ENCODE peak calls at places on chromosomes 6 and 20, in seven cellular contexts. H, R, C, G, X, J and T are unnamed samples.

GRCh38 chr6:41713650-41714291 is 21.6 kb downstream of the TFEB start:
- DNase-seq in R (no peak), G (no peak), H (no peak), C (no peak), X (no peak), J (peak), T (no peak)

GRCh38 chr20:23335521-23335920 is 15.1 kb upstream of the NXT1 start:
- DNase-seq in C (no peak), G (no peak), X (no peak), H (no peak), J (no peak), R (no peak), T (no peak)

GRCh38 chr20:58639182-58640146 is 11.6 kb upstream of the STX16 start:
- DNase-seq in R (no peak), G (no peak), J (no peak), C (no peak), X (no peak), H (no peak), T (no peak)

GRCh38 chr6:150689900-150690590 is 90.4 kb downstream of the PLEKHG1 start:
- DNase-seq in J (peak), R (no peak), G (no peak), C (no peak), X (no peak), H (no peak), T (no peak)

GRCh38 chr6:38020593-38020992 is 201.1 kb downstream of the ZFAND3 start:
- DNase-seq in J (no peak), R (no peak), G (no peak), H (no peak), X (no peak), C (no peak), T (no peak)

GRCh38 chr6:73803562-73804221 is 107.7 kb downstream of the CD109 start:
- DNase-seq in C (peak), G (peak), J (no peak), X (no peak), R (no peak), H (peak), T (no peak)

GRCh38 chr20:35776513-35777101 is 4.8 kb downstream of the PHF20 start:
- DNase-seq in C (peak), X (peak), H (peak), J (no peak), G (no peak), R (peak), T (peak)

GRCh38 chr20:45968801-45969711 is 2.9 kb downstream of the ZNF335 start:
- DNase-seq in G (no peak), C (peak), R (no peak), X (peak), J (no peak), H (no peak), T (peak)

GRCh38 chr6:6825986-6826901 is 237.7 kb downstream of the LY86 start:
- DNase-seq in G (no peak), H (no peak), C (no peak), J (peak), R (no peak), X (no peak), T (no peak)

GRCh38 chr6:83292900-83293843 is 100.0 kb downstream of the RWDD2A start:
- DNase-seq in R (no peak), X (no peak), H (no peak), J (peak), G (no peak), C (no peak), T (no peak)

GRCh38 chr6:32459781-32460424 is 20.2 kb downstream of the HLA-DRA start:
- DNase-seq in X (no peak), G (no peak), R (no peak), C (no peak), J (no peak), H (no peak), T (no peak)

GRCh38 chr6:160430203-160430602 is 82.0 kb downstream of the SLC22A3 start:
- DNase-seq in J (no peak), R (no peak), H (no peak), C (no peak), G (no peak), X (no peak), T (no peak)

GRCh38 chr6:24549158-24549557 is 54.4 kb downstream of the ALDH5A1 start:
- DNase-seq in H (no peak), R (no peak), G (no peak), J (no peak), C (no peak), X (no peak), T (no peak)

GRCh38 chr20:24118781-24119175 is 130.2 kb upstream of the GGTLC1 start:
- DNase-seq in X (no peak), J (no peak), C (peak), H (no peak), R (no peak), G (no peak), T (no peak)

GRCh38 chr6:151561238-151561637 is 67.4 kb downstream of the CCDC170 start:
- DNase-seq in H (no peak), G (no peak), C (no peak), R (no peak), J (no peak), X (no peak), T (no peak)

GRCh38 chr6:14499804-14500203 is 382.2 kb downstream of the CD83 start:
- DNase-seq in R (peak), C (peak), X (no peak), H (peak), G (no peak), J (no peak), T (no peak)

GRCh38 chr6:152669894-152670293 is 27.8 kb upstream of the MYCT1 start:
- DNase-seq in G (no peak), H (no peak), R (no peak), J (no peak), C (peak), X (no peak), T (no peak)

GRCh38 chr6:145643760-145644159 is 91.6 kb downstream of the EPM2A start:
- DNase-seq in H (no peak), X (no peak), R (no peak), C (no peak), J (no peak), G (no peak), T (no peak)

GRCh38 chr6:105199711-105200110 is 19.9 kb upstream of the POPDC3 start:
- DNase-seq in H (no peak), X (no peak), G (no peak), J (no peak), C (no peak), R (no peak), T (no peak)

GRCh38 chr6:81697564-81697963 is 54.9 kb downstream of the TENT5A start:
- DNase-seq in G (no peak), X (no peak), C (peak), H (peak), J (no peak), R (no peak), T (no peak)

GRCh38 chr6:161135695-161136591 is 137.9 kb downstream of the AGPAT4 start:
- DNase-seq in J (no peak), H (no peak), R (no peak), G (no peak), C (no peak), X (no peak), T (no peak)

GRCh38 chr20:49948809-49949507 is 12.8 kb downstream of the RNF114 start:
- DNase-seq in J (no peak), R (no peak), G (no peak), X (no peak), H (no peak), C (peak), T (no peak)

GRCh38 chr6:156423075-156423474 is 354.1 kb upstream of the ARID1B start:
- DNase-seq in X (no peak), C (no peak), J (no peak), R (no peak), G (no peak), H (no peak), T (no peak)

GRCh38 chr20:4483481-4483880 is 238.2 kb upstream of the PRND start:
- DNase-seq in G (no peak), J (no peak), C (no peak), X (no peak), H (no peak), R (no peak), T (no peak)

GRCh38 chr20:419556-420168 is 11.6 kb downstream of the RBCK1 start:
- DNase-seq in H (no peak), G (no peak), C (no peak), X (peak), R (no peak), J (no peak), T (no peak)

GRCh38 chr6:116682334-116682712 is 1.3 kb downstream of the KPNA5 start:
- DNase-seq in J (peak), C (peak), H (peak), R (no peak), X (no peak), G (no peak), T (no peak)

GRCh38 chr20:23049933-23050838 is 714 bp upstream of the THBD start:
- DNase-seq in R (peak), H (peak), J (no peak), G (peak), C (peak), X (no peak), T (no peak)

GRCh38 chr6:15320683-15321082 is 74.8 kb downstream of the JARID2 start:
- DNase-seq in J (no peak), G (no peak), C (no peak), H (no peak), R (no peak), X (no peak), T (no peak)

GRCh38 chr6:169799474-169799926 is 48.1 kb downstream of the ERMARD start:
- DNase-seq in R (no peak), H (no peak), J (no peak), G (no peak), C (no peak), X (peak), T (no peak)

GRCh38 chr20:34871320-34871926 is 1.2 kb downstream of the GGT7 start:
- DNase-seq in H (no peak), C (no peak), J (no peak), G (no peak), R (no peak), X (no peak), T (no peak)

GRCh38 chr6:155710704-155711103 is 255.1 kb upstream of the NOX3 start:
- DNase-seq in X (no peak), R (no peak), J (no peak), H (no peak), G (no peak), C (no peak), T (no peak)

GRCh38 chr6:135935951-135936601 is 84.6 kb downstream of the PDE7B start:
- DNase-seq in J (no peak), R (no peak), H (no peak), C (peak), X (no peak), G (no peak), T (no peak)

GRCh38 chr6:163790296-163790840 is 375.9 kb downstream of the QKI start:
- DNase-seq in R (no peak), G (no peak), C (no peak), J (no peak), X (no peak), H (peak), T (no peak)

GRCh38 chr20:3406481-3407425 is 716 bp downstream of the DNAAF9 start:
- DNase-seq in R (peak), C (peak), G (peak), J (no peak), X (peak), H (peak), T (no peak)

GRCh38 chr6:3068329-3069223 is at the start of gene RIPK1:
- DNase-seq in C (peak), R (peak), G (peak), X (peak), H (peak), J (peak), T (peak)

GRCh38 chr6:139330841-139331500 is 39.2 kb upstream of the TXLNB start:
- DNase-seq in G (no peak), H (no peak), J (no peak), X (no peak), R (no peak), C (no peak), T (no peak)

GRCh38 chr6:35731736-35732532 is 4.9 kb upstream of the ARMC12 start:
- DNase-seq in C (peak), G (peak), X (peak), J (peak), R (peak), H (peak), T (peak)
- TF ChIP-seq CTCF in C (no peak), G (no peak), X (no peak), J (no peak), R (no peak), H (no peak), T (peak)

GRCh38 chr6:56549014-56549413 is 93.7 kb downstream of the DST start:
- DNase-seq in J (no peak), C (no peak), G (no peak), R (no peak), H (no peak), X (no peak), T (no peak)
- TF ChIP-seq CTCF in J (peak), C (peak), G (no peak), R (no peak), H (peak), X (peak), T (peak)

DNA sequence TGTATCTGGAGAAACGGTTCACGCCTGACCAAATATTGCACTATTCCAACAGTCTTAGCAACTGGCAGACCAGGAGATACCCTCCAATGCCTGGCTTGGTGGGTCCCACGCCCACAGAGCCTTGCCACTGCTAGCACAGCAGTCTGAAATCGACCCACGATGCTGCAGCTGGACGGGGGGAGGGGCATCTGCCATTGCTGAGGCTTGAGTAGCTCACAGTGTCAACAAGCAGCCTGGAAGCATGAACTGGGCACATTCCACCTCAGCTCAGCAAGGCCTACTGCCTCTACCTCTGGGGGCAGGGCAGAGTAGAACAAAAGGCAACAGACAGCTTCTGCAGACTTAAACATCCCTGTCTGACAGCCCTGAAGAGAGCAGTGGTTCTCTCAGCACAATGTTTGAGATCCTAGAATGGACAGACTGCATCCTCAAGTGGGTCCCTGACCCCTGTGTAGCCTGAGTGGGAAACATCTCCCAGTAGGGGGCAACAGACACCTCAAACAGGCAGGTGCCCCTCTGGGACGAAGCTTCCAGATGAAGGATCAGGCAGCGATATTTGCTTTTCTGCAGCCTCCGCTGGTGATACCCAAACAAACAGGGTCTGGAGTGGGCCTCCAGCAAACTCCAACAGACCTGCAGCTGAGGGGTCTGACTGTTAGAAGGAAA is 90.0 kb upstream of the ECI2 start:
- DNase-seq in H (peak), C (no peak), R (no peak), X (no peak), J (no peak), G (peak), T (no peak)
- TF ChIP-seq CTCF in H (peak), C (no peak), R (no peak), X (no peak), J (no peak), G (no peak), T (peak)

GRCh38 chr6:47844881-47845280 is 63.0 kb downstream of the OPN5 start:
- DNase-seq in C (no peak), J (no peak), X (no peak), H (no peak), G (no peak), R (no peak), T (no peak)

GRCh38 chr6:47836639-47837038 is 54.8 kb downstream of the OPN5 start:
- DNase-seq in X (no peak), H (no peak), J (peak), R (no peak), G (no peak), C (no peak), T (no peak)

GRCh38 chr6:47836046-47836445 is 54.2 kb downstream of the OPN5 start:
- DNase-seq in R (no peak), X (no peak), H (no peak), G (no peak), J (peak), C (no peak), T (no peak)

GRCh38 chr6:47839645-47840044 is 57.8 kb downstream of the OPN5 start:
- DNase-seq in C (no peak), J (no peak), H (no peak), X (no peak), G (no peak), R (no peak), T (no peak)
- TF ChIP-seq CTCF in C (no peak), J (no peak), H (no peak), X (no peak), G (no peak), R (no peak), T (no peak)

GRCh38 chr6:142870787-142871371 is 74.1 kb downstream of the HIVEP2 start:
- DNase-seq in C (no peak), R (no peak), X (no peak), H (no peak), J (no peak), G (no peak), T (no peak)

GRCh38 chr6:142867355-142867801 is 77.6 kb downstream of the HIVEP2 start:
- DNase-seq in G (no peak), H (no peak), C (no peak), R (no peak), J (no peak), X (no peak), T (no peak)

GRCh38 chr6:142867988-142868818 is 76.8 kb downstream of the HIVEP2 start:
- DNase-seq in H (no peak), C (no peak), G (no peak), X (no peak), J (no peak), R (no peak), T (no peak)

GRCh38 chr6:142871910-142872331 is 73.1 kb downstream of the HIVEP2 start:
- DNase-seq in R (no peak), G (no peak), H (peak), J (peak), X (no peak), C (peak), T (no peak)

DNA sequence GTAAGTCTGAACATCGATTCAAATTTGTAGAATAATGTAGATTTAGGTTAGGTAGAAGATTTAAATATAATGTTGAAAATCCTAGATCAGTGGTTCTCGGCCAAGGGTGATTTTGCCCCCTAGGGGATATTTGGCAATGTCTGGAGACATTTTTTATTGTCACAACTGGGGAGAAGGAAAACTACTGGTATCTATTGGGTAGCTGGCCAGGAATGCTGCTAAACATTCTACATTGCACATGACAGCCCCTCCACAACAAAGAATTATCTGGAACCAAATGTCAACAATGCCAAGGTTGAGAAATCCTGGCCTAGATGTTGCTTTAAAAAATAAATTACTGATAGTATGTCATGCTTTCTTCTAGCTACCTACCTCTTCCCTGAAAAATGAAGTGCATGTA is 76.1 kb downstream of the HIVEP2 start:
- DNase-seq in G (no peak), C (no peak), J (no peak), H (no peak), X (no peak), R (no peak), T (no peak)
- TF ChIP-seq CTCF in G (no peak), C (no peak), J (no peak), H (no peak), X (no peak), R (no peak), T (no peak)

GRCh38 chr20:32509639-32510066 is 75.5 kb downstream of the NOL4L start:
- DNase-seq in X (no peak), H (no peak), J (no peak), G (no peak), R (no peak), C (no peak), T (peak)
- TF ChIP-seq CTCF in X (no peak), H (peak), J (peak), G (no peak), R (no peak), C (peak), T (peak)